ENCODE peak calls at places on chromosomes 5 and 9, in six cellular contexts. One of them, this sample, is unnamed.

GRCh38 chr9:77175152-77175551 is 2.2 kb upstream of the VPS13A start:
- DNase-seq in H7: no peak
- DNase-seq in adipocyte: no peak
- DNase-seq in NCI-H146: no peak
- DNase-seq in brain microvascular endothelial cell: no peak
- DNase-seq in left cardiac atrium: no peak
- DNase-seq in this sample: no peak

GRCh38 chr5:150488519-150489357 is 19.2 kb upstream of the NDST1 start:
- DNase-seq in NCI-H146: no peak
- DNase-seq in brain microvascular endothelial cell: no peak
- DNase-seq in adipocyte: peak
- DNase-seq in H7: no peak
- DNase-seq in left cardiac atrium: peak
- DNase-seq in this sample: peak

GRCh38 chr9:91676042-91676441 is 252.4 kb upstream of the NFIL3 start:
- DNase-seq in left cardiac atrium: no peak
- DNase-seq in H7: no peak
- DNase-seq in adipocyte: peak
- DNase-seq in NCI-H146: no peak
- DNase-seq in brain microvascular endothelial cell: no peak
- DNase-seq in this sample: peak

GRCh38 chr9:78601957-78602565 is 305.1 kb downstream of the PSAT1 start:
- DNase-seq in H7: no peak
- DNase-seq in left cardiac atrium: no peak
- DNase-seq in NCI-H146: peak
- DNase-seq in brain microvascular endothelial cell: peak
- DNase-seq in adipocyte: peak
- DNase-seq in this sample: peak

GRCh38 chr9:12882430-12882829 is 107.6 kb downstream of the LURAP1L start:
- DNase-seq in H7: no peak
- DNase-seq in adipocyte: peak
- DNase-seq in left cardiac atrium: no peak
- DNase-seq in NCI-H146: no peak
- DNase-seq in brain microvascular endothelial cell: peak
- DNase-seq in this sample: peak

GRCh38 chr5:154205441-154206117 is 15.0 kb downstream of the GALNT10 start:
- DNase-seq in adipocyte: no peak
- DNase-seq in left cardiac atrium: no peak
- DNase-seq in brain microvascular endothelial cell: peak
- DNase-seq in NCI-H146: no peak
- DNase-seq in H7: no peak
- DNase-seq in this sample: peak

GRCh38 chr9:16312116-16312515 is 558.4 kb downstream of the BNC2 start:
- DNase-seq in brain microvascular endothelial cell: no peak
- DNase-seq in NCI-H146: no peak
- DNase-seq in left cardiac atrium: no peak
- DNase-seq in H7: no peak
- DNase-seq in adipocyte: no peak
- DNase-seq in this sample: no peak

GRCh38 chr9:120876842-120877240 is at the start of gene PHF19:
- DNase-seq in H7: no peak
- DNase-seq in NCI-H146: peak
- DNase-seq in brain microvascular endothelial cell: no peak
- DNase-seq in adipocyte: peak
- DNase-seq in left cardiac atrium: peak
- DNase-seq in this sample: peak

GRCh38 chr5:135055385-135055784 is 21.4 kb upstream of the PITX1 start:
- DNase-seq in H7: no peak
- DNase-seq in NCI-H146: no peak
- DNase-seq in left cardiac atrium: no peak
- DNase-seq in brain microvascular endothelial cell: no peak
- DNase-seq in adipocyte: no peak
- DNase-seq in this sample: no peak

GRCh38 chr5:150155258-150156032 is at the start of gene PDGFRB:
- DNase-seq in left cardiac atrium: peak
- DNase-seq in adipocyte: peak
- DNase-seq in H7: peak
- DNase-seq in NCI-H146: peak
- DNase-seq in brain microvascular endothelial cell: peak
- DNase-seq in this sample: peak

GRCh38 chr5:154712518-154713437 is 42.4 kb upstream of the LARP1 start:
- DNase-seq in brain microvascular endothelial cell: no peak
- DNase-seq in NCI-H146: peak
- DNase-seq in H7: peak
- DNase-seq in left cardiac atrium: no peak
- DNase-seq in adipocyte: no peak
- DNase-seq in this sample: no peak

GRCh38 chr5:160749682-160750081 is 102.3 kb downstream of the ATP10B start:
- DNase-seq in adipocyte: no peak
- DNase-seq in left cardiac atrium: no peak
- DNase-seq in NCI-H146: no peak
- DNase-seq in H7: no peak
- DNase-seq in brain microvascular endothelial cell: no peak
- DNase-seq in this sample: no peak

GRCh38 chr5:37739817-37740261 is 100.0 kb downstream of the GDNF start:
- DNase-seq in adipocyte: peak
- DNase-seq in H7: no peak
- DNase-seq in left cardiac atrium: no peak
- DNase-seq in NCI-H146: no peak
- DNase-seq in brain microvascular endothelial cell: no peak
- DNase-seq in this sample: peak

GRCh38 chr5:27494845-27495244 is 456.5 kb upstream of the CDH9 start:
- DNase-seq in adipocyte: no peak
- DNase-seq in NCI-H146: no peak
- DNase-seq in H7: no peak
- DNase-seq in brain microvascular endothelial cell: no peak
- DNase-seq in left cardiac atrium: no peak
- DNase-seq in this sample: peak

GRCh38 chr5:95941756-95942155 is 19.9 kb downstream of the ELL2 start:
- DNase-seq in adipocyte: no peak
- DNase-seq in H7: no peak
- DNase-seq in NCI-H146: no peak
- DNase-seq in left cardiac atrium: no peak
- DNase-seq in brain microvascular endothelial cell: no peak
- DNase-seq in this sample: peak

GRCh38 chr5:145830594-145830993 is 4.5 kb downstream of the PRELID2 start:
- DNase-seq in NCI-H146: no peak
- DNase-seq in H7: no peak
- DNase-seq in adipocyte: peak
- DNase-seq in left cardiac atrium: no peak
- DNase-seq in brain microvascular endothelial cell: no peak
- DNase-seq in this sample: peak